ENCODE peak calls at places on chromosomes 2 and 18, in seven cellular contexts. K is body of pancreas, V is heart left ventricle, N is IMR-90, R is K562, M is transverse colon, U is right lobe of liver. Q is an unnamed sample.
A peak's percentile ranks its signal among the peaks of the same experiment; 100 is the strongest.

GRCh38 chr2:177243476-177243875 is 21.1 kb downstream of the NFE2L2 start:
- DNase-seq in N (no peak), M (no peak), R (no peak), V (no peak), K (no peak), U (no peak), Q (no peak)

GRCh38 chr18:54163458-54163857 is 61.0 kb downstream of the MBD2 start:
- DNase-seq in U (no peak), M (no peak), V (no peak), R (no peak), K (no peak), N (peak; percentile 13), Q (no peak)

GRCh38 chr2:129754431-129754830 is 225.0 kb upstream of the RAB6C start:
- DNase-seq in R (no peak), N (no peak), K (no peak), M (no peak), U (no peak), V (no peak), Q (no peak)

GRCh38 chr2:191789791-191790190 is 57.1 kb downstream of the CAVIN2 start:
- DNase-seq in N (peak; percentile 71), V (no peak), U (no peak), R (no peak), K (no peak), M (no peak), Q (no peak)

GRCh38 chr2:166057363-166058169 is 70.3 kb downstream of the SCN1A start:
- DNase-seq in R (peak; percentile 42), V (no peak), M (no peak), U (no peak), K (no peak), N (peak; percentile 45), Q (no peak)

GRCh38 chr2:3312576-3313345 is 64.9 kb downstream of the EIPR1 start:
- DNase-seq in N (no peak), U (no peak), V (no peak), K (no peak), M (no peak), R (no peak), Q (no peak)

GRCh38 chr18:39341106-39341505 is 1775.5 kb upstream of the CELF4 start:
- DNase-seq in U (no peak), M (no peak), V (no peak), R (no peak), N (no peak), K (no peak), Q (no peak)

GRCh38 chr2:96549967-96550786 is 13.6 kb downstream of the ARID5A start:
- DNase-seq in N (no peak), U (peak; percentile 97), K (peak; percentile 88), V (no peak), M (no peak), R (peak; percentile 82), Q (no peak)

GRCh38 chr2:36376992-36377738 is 21.6 kb downstream of the CRIM1 start:
- DNase-seq in M (peak; percentile 79), K (no peak), U (no peak), R (no peak), N (no peak), V (peak; percentile 42), Q (no peak)

GRCh38 chr18:457120-457519 is 43.4 kb downstream of the COLEC12 start:
- DNase-seq in K (peak; percentile 31), U (no peak), R (no peak), N (peak; percentile 70), M (no peak), V (peak; percentile 54), Q (no peak)

GRCh38 chr18:25168011-25168410 is 184.0 kb downstream of the ZNF521 start:
- DNase-seq in V (no peak), M (no peak), N (no peak), R (no peak), K (no peak), U (no peak), Q (no peak)

GRCh38 chr2:223950448-223951347 is 5.6 kb upstream of the WDFY1 start:
- DNase-seq in N (no peak), K (no peak), U (no peak), M (no peak), R (no peak), V (no peak), Q (no peak)

GRCh38 chr2:233974530-233975071 is 57.4 kb downstream of the TRPM8 start:
- DNase-seq in V (peak; percentile 77), R (peak; percentile 48), K (peak; percentile 90), N (peak; percentile 98), U (peak; percentile 89), M (no peak), Q (no peak)

GRCh38 chr2:233976690-233977294 is 59.6 kb downstream of the TRPM8 start:
- DNase-seq in V (no peak), U (peak; percentile 63), N (peak; percentile 76), K (peak; percentile 28), M (no peak), R (peak; percentile 3), Q (no peak)

GRCh38 chr2:233973786-233974185 is 56.6 kb downstream of the TRPM8 start:
- DNase-seq in N (no peak), R (no peak), M (no peak), V (no peak), K (no peak), U (no peak), Q (no peak)

GRCh38 chr2:233977296-233977837 is 60.2 kb downstream of the TRPM8 start:
- DNase-seq in U (no peak), N (no peak), K (no peak), R (no peak), V (no peak), M (no peak), Q (no peak)

DNA sequence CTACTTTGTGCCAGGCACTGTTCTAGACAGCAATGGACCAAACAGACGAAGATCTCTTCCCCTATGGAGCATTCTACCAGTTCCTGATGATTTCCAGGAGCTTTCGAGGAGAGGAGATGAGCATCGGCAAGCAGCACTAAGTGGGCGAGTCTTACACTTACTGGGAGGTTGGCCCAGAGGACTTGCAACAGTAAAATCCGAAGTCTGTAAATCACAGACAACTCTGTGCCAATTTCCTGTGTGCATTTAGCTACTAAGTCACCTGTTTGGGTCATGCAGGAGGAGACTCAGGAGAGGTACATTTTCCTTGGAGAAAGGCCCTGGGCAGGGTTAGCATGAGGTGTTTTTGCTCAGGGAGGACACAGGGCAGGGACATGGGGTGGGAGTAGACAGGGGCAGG is 58.9 kb downstream of the TRPM8 start:
- DNase-seq in U (peak; percentile 63), N (no peak), M (no peak), R (no peak), V (no peak), K (no peak), Q (no peak)
- H3K27ac ChIP-seq in U (peak overlapping the region; percentile 40), N (no peak overlapping the region), M (no peak overlapping the region), R (no peak overlapping the region), V (no peak overlapping the region), K (no peak overlapping the region), Q (no peak overlapping the region)

GRCh38 chr2:61144697-61145268 is 17.2 kb upstream of the C2orf74 start:
- DNase-seq in M (peak; percentile 92), U (peak; percentile 97), K (peak; percentile 99), V (peak; percentile 98), N (peak; percentile 97), R (no peak), Q (peak; percentile 97)
- TF ChIP-seq POLR2A in M (peak; percentile 42), U (peak; percentile 73), K (peak; percentile 75), V (peak; percentile 74), N (peak; percentile 40), R (no peak), Q (peak; percentile 78)

DNA sequence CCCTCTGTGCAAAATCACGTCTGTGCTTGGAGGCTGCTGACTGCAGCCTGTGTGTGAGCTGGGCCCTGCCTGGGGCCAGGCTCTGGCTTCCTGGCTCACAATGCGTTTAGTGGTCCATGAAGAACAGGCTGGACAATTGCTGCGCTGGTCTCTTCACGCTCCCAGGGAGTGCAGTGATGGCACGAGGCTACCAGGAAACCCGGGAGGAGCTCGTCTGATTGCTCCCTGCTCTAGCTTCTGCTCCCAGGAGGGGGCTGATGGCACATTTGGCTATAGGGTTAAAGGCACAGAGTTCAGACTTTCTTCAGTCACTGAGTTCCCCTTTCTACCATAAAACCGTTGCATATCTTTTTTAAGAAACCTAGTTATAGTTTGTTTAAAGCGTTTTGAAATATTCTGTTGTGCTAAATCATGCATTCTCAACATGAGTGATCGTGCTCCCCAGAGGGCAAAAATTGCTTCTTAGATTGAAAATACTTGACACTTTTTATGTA is 60.2 kb downstream of the KCNF1 start:
- DNase-seq in N (no peak), V (no peak), R (no peak), K (no peak), U (no peak), M (no peak), Q (no peak)
- H3K27ac ChIP-seq in N (no peak overlapping the region), V (no peak overlapping the region), R (no peak overlapping the region), K (no peak overlapping the region), U (no peak overlapping the region), M (no peak overlapping the region), Q (no peak overlapping the region)

DNA sequence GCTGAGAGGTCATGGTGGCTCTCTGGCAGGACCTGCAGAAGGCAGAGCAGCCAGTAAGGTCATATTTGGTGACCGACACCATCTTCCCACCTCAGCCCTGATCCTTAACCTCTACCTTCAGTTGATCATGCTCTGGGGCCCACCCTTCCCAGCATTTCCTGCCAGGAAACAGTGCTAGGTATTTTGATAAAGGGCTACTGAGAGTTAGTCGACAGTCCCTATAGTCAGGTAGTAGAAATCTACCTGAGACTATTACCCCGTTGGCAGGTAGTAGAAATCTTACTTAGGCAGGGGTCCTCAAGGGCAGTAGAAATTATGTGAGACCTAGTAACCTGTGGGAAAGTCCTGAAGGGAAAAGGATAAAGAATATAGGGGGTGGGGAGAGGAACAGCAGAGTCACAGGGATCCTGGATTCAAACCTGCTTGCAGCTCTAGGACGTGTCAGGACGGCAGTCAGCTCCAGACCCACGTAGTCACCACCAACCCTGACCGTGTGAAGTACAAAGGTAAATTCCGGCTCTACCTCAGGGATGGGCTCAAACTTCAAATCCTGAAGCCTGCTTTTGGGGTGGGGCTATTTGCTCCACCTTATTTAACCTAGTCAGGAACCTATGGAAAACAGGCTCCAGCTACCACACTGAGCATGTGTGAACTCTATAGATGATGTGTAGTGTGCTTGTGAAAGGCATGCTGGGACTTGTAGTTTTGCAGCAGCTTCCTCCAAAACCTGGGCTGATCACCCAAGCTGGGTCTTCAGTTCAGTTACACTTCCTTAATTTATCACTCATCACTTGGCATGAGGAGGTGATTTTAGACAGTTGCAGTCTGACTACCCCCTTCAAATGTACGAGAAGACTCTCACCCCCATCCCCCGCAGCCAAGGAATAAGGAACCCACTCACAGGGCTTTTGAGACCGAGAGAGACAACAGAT is at the start of gene DQX1:
- DNase-seq in N (peak; percentile 41), M (peak; percentile 71), K (no peak), U (no peak), V (no peak), R (peak; percentile 55), Q (no peak)
- TF ChIP-seq POLR2A in N (no peak), M (peak; percentile 80), K (no peak), U (no peak), V (no peak), R (peak; percentile 55), Q (no peak)

Q was measured in ovary.